ENCODE peak calls at places on chromosome 10, in ten cellular contexts. One of them, this sample, is unnamed.

GRCh38 chr10:110058215-110058614 is 50.4 kb downstream of the ADD3 start:
- DNase-seq in NCI-H446 treated with DMSO at 0.1 percent for 48 hours: no peak
- DNase-seq in C1 segment of cervical spinal cord: no peak
- DNase-seq in BE2C: no peak
- DNase-seq in right atrium auricular region: no peak
- DNase-seq in pons: no peak
- DNase-seq in coronary artery: no peak
- DNase-seq in amniotic stem cell: no peak
- DNase-seq in stimulated activated CD8-positive, alpha-beta memory T cell treated with anti-CD3 and anti-CD28 coated beads, Interleukin-7, amount 100 ng/mL, for 1 hour: no peak
- DNase-seq in small intestine: no peak
- DNase-seq in this sample: no peak

GRCh38 chr10:17784701-17785100 is 24.4 kb upstream of the MRC1 start:
- DNase-seq in amniotic stem cell: no peak
- DNase-seq in C1 segment of cervical spinal cord: no peak
- DNase-seq in NCI-H446 treated with DMSO at 0.1 percent for 48 hours: peak
- DNase-seq in right atrium auricular region: no peak
- DNase-seq in coronary artery: no peak
- DNase-seq in stimulated activated CD8-positive, alpha-beta memory T cell treated with anti-CD3 and anti-CD28 coated beads, Interleukin-7, amount 100 ng/mL, for 1 hour: no peak
- DNase-seq in pons: no peak
- DNase-seq in BE2C: peak
- DNase-seq in small intestine: no peak
- DNase-seq in this sample: no peak

GRCh38 chr10:30765611-30766010 is 136.1 kb upstream of the LYZL2 start:
- DNase-seq in amniotic stem cell: no peak
- DNase-seq in C1 segment of cervical spinal cord: no peak
- DNase-seq in NCI-H446 treated with DMSO at 0.1 percent for 48 hours: no peak
- DNase-seq in right atrium auricular region: no peak
- DNase-seq in pons: no peak
- DNase-seq in BE2C: no peak
- DNase-seq in small intestine: no peak
- DNase-seq in coronary artery: no peak
- DNase-seq in stimulated activated CD8-positive, alpha-beta memory T cell treated with anti-CD3 and anti-CD28 coated beads, Interleukin-7, amount 100 ng/mL, for 1 hour: no peak
- DNase-seq in this sample: no peak

GRCh38 chr10:130805635-130806030 is 505.9 kb downstream of the TCERG1L start:
- DNase-seq in right atrium auricular region: no peak
- DNase-seq in BE2C: no peak
- DNase-seq in coronary artery: peak
- DNase-seq in NCI-H446 treated with DMSO at 0.1 percent for 48 hours: no peak
- DNase-seq in stimulated activated CD8-positive, alpha-beta memory T cell treated with anti-CD3 and anti-CD28 coated beads, Interleukin-7, amount 100 ng/mL, for 1 hour: no peak
- DNase-seq in pons: no peak
- DNase-seq in amniotic stem cell: no peak
- DNase-seq in small intestine: no peak
- DNase-seq in C1 segment of cervical spinal cord: no peak
- DNase-seq in this sample: peak

GRCh38 chr10:126351021-126351420 is 37.3 kb downstream of the ADAM12 start:
- DNase-seq in BE2C: no peak
- DNase-seq in right atrium auricular region: no peak
- DNase-seq in amniotic stem cell: no peak
- DNase-seq in small intestine: no peak
- DNase-seq in pons: no peak
- DNase-seq in NCI-H446 treated with DMSO at 0.1 percent for 48 hours: no peak
- DNase-seq in C1 segment of cervical spinal cord: no peak
- DNase-seq in stimulated activated CD8-positive, alpha-beta memory T cell treated with anti-CD3 and anti-CD28 coated beads, Interleukin-7, amount 100 ng/mL, for 1 hour: no peak
- DNase-seq in coronary artery: no peak
- DNase-seq in this sample: no peak

GRCh38 chr10:5014936-5015335 is 11.3 kb upstream of the AKR1C2 start:
- DNase-seq in small intestine: peak
- DNase-seq in right atrium auricular region: no peak
- DNase-seq in pons: no peak
- DNase-seq in C1 segment of cervical spinal cord: no peak
- DNase-seq in NCI-H446 treated with DMSO at 0.1 percent for 48 hours: no peak
- DNase-seq in amniotic stem cell: no peak
- DNase-seq in BE2C: peak
- DNase-seq in stimulated activated CD8-positive, alpha-beta memory T cell treated with anti-CD3 and anti-CD28 coated beads, Interleukin-7, amount 100 ng/mL, for 1 hour: no peak
- DNase-seq in coronary artery: no peak
- DNase-seq in this sample: no peak

GRCh38 chr10:120387326-120387725 is 69.7 kb upstream of the PLPP4 start:
- DNase-seq in BE2C: no peak
- DNase-seq in small intestine: no peak
- DNase-seq in right atrium auricular region: no peak
- DNase-seq in C1 segment of cervical spinal cord: no peak
- DNase-seq in pons: no peak
- DNase-seq in coronary artery: no peak
- DNase-seq in NCI-H446 treated with DMSO at 0.1 percent for 48 hours: no peak
- DNase-seq in stimulated activated CD8-positive, alpha-beta memory T cell treated with anti-CD3 and anti-CD28 coated beads, Interleukin-7, amount 100 ng/mL, for 1 hour: no peak
- DNase-seq in amniotic stem cell: no peak
- DNase-seq in this sample: no peak

GRCh38 chr10:6514844-6515780 is 65.0 kb downstream of the PRKCQ start:
- DNase-seq in pons: peak
- DNase-seq in coronary artery: no peak
- DNase-seq in small intestine: no peak
- DNase-seq in NCI-H446 treated with DMSO at 0.1 percent for 48 hours: no peak
- DNase-seq in stimulated activated CD8-positive, alpha-beta memory T cell treated with anti-CD3 and anti-CD28 coated beads, Interleukin-7, amount 100 ng/mL, for 1 hour: no peak
- DNase-seq in C1 segment of cervical spinal cord: no peak
- DNase-seq in amniotic stem cell: no peak
- DNase-seq in BE2C: no peak
- DNase-seq in right atrium auricular region: no peak
- DNase-seq in this sample: no peak

GRCh38 chr10:73076361-73077183 is 20.1 kb downstream of the P4HA1 start:
- DNase-seq in small intestine: no peak
- DNase-seq in pons: peak
- DNase-seq in NCI-H446 treated with DMSO at 0.1 percent for 48 hours: peak
- DNase-seq in stimulated activated CD8-positive, alpha-beta memory T cell treated with anti-CD3 and anti-CD28 coated beads, Interleukin-7, amount 100 ng/mL, for 1 hour: no peak
- DNase-seq in coronary artery: no peak
- DNase-seq in C1 segment of cervical spinal cord: peak
- DNase-seq in right atrium auricular region: peak
- DNase-seq in amniotic stem cell: no peak
- DNase-seq in BE2C: no peak
- DNase-seq in this sample: no peak

GRCh38 chr10:79102056-79102874 is 33.5 kb downstream of the ZMIZ1 start:
- DNase-seq in stimulated activated CD8-positive, alpha-beta memory T cell treated with anti-CD3 and anti-CD28 coated beads, Interleukin-7, amount 100 ng/mL, for 1 hour: no peak
- DNase-seq in coronary artery: no peak
- DNase-seq in pons: no peak
- DNase-seq in small intestine: peak
- DNase-seq in NCI-H446 treated with DMSO at 0.1 percent for 48 hours: peak
- DNase-seq in BE2C: peak
- DNase-seq in amniotic stem cell: no peak
- DNase-seq in C1 segment of cervical spinal cord: no peak
- DNase-seq in right atrium auricular region: peak
- DNase-seq in this sample: peak

GRCh38 chr10:119541459-119542356 is 811 bp downstream of the RGS10 start:
- DNase-seq in BE2C: no peak
- DNase-seq in stimulated activated CD8-positive, alpha-beta memory T cell treated with anti-CD3 and anti-CD28 coated beads, Interleukin-7, amount 100 ng/mL, for 1 hour: peak
- DNase-seq in NCI-H446 treated with DMSO at 0.1 percent for 48 hours: no peak
- DNase-seq in coronary artery: no peak
- DNase-seq in amniotic stem cell: no peak
- DNase-seq in C1 segment of cervical spinal cord: no peak
- DNase-seq in small intestine: no peak
- DNase-seq in pons: no peak
- DNase-seq in right atrium auricular region: no peak
- DNase-seq in this sample: no peak

GRCh38 chr10:20890491-20891337 is 6.4 kb downstream of the NEBL start:
- DNase-seq in amniotic stem cell: no peak
- DNase-seq in coronary artery: no peak
- DNase-seq in small intestine: no peak
- DNase-seq in BE2C: no peak
- DNase-seq in NCI-H446 treated with DMSO at 0.1 percent for 48 hours: no peak
- DNase-seq in pons: no peak
- DNase-seq in stimulated activated CD8-positive, alpha-beta memory T cell treated with anti-CD3 and anti-CD28 coated beads, Interleukin-7, amount 100 ng/mL, for 1 hour: no peak
- DNase-seq in C1 segment of cervical spinal cord: no peak
- DNase-seq in right atrium auricular region: no peak
- DNase-seq in this sample: no peak

GRCh38 chr10:101221479-101222246 is 7.6 kb downstream of the LBX1 start:
- DNase-seq in BE2C: no peak
- DNase-seq in stimulated activated CD8-positive, alpha-beta memory T cell treated with anti-CD3 and anti-CD28 coated beads, Interleukin-7, amount 100 ng/mL, for 1 hour: no peak
- DNase-seq in C1 segment of cervical spinal cord: no peak
- DNase-seq in NCI-H446 treated with DMSO at 0.1 percent for 48 hours: no peak
- DNase-seq in right atrium auricular region: no peak
- DNase-seq in amniotic stem cell: no peak
- DNase-seq in pons: no peak
- DNase-seq in coronary artery: no peak
- DNase-seq in small intestine: no peak
- DNase-seq in this sample: no peak

GRCh38 chr10:7787150-7787856 is 490 bp downstream of the KIN start:
- DNase-seq in NCI-H446 treated with DMSO at 0.1 percent for 48 hours: no peak
- DNase-seq in stimulated activated CD8-positive, alpha-beta memory T cell treated with anti-CD3 and anti-CD28 coated beads, Interleukin-7, amount 100 ng/mL, for 1 hour: no peak
- DNase-seq in C1 segment of cervical spinal cord: no peak
- DNase-seq in BE2C: no peak
- DNase-seq in pons: no peak
- DNase-seq in small intestine: peak
- DNase-seq in amniotic stem cell: no peak
- DNase-seq in coronary artery: no peak
- DNase-seq in right atrium auricular region: no peak
- DNase-seq in this sample: no peak

GRCh38 chr10:100882251-100882643 is 30.5 kb upstream of the SLF2 start:
- DNase-seq in stimulated activated CD8-positive, alpha-beta memory T cell treated with anti-CD3 and anti-CD28 coated beads, Interleukin-7, amount 100 ng/mL, for 1 hour: no peak
- DNase-seq in right atrium auricular region: no peak
- DNase-seq in NCI-H446 treated with DMSO at 0.1 percent for 48 hours: no peak
- DNase-seq in small intestine: no peak
- DNase-seq in coronary artery: no peak
- DNase-seq in pons: no peak
- DNase-seq in BE2C: peak
- DNase-seq in amniotic stem cell: no peak
- DNase-seq in C1 segment of cervical spinal cord: no peak
- DNase-seq in this sample: no peak

GRCh38 chr10:95442341-95442740 is 118.8 kb downstream of the SORBS1 start:
- DNase-seq in BE2C: no peak
- DNase-seq in amniotic stem cell: no peak
- DNase-seq in pons: no peak
- DNase-seq in coronary artery: peak
- DNase-seq in small intestine: no peak
- DNase-seq in right atrium auricular region: no peak
- DNase-seq in stimulated activated CD8-positive, alpha-beta memory T cell treated with anti-CD3 and anti-CD28 coated beads, Interleukin-7, amount 100 ng/mL, for 1 hour: no peak
- DNase-seq in NCI-H446 treated with DMSO at 0.1 percent for 48 hours: no peak
- DNase-seq in C1 segment of cervical spinal cord: no peak
- DNase-seq in this sample: no peak

This sample was measured in osteocyte.